ENCODE peak calls at places on chromosomes 6 and 20, in four cellular contexts. C, H, N and W are unnamed samples.

GRCh38 chr6:21742238-21742660 is 148.7 kb downstream of the SOX4 start:
- DNase-seq in N (no peak), C (no peak), H (no peak), W (peak; percentile 78)

GRCh38 chr6:40349566-40350192 is 237.5 kb downstream of the LRFN2 start:
- DNase-seq in C (no peak), H (no peak), N (no peak), W (no peak)

GRCh38 chr6:167154291-167154690 is 3.5 kb downstream of the GPR31 start:
- DNase-seq in H (no peak), C (no peak), N (no peak), W (no peak)

GRCh38 chr6:155201461-155202226 is 62.2 kb upstream of the CLDN20 start:
- DNase-seq in H (no peak), C (no peak), N (no peak), W (peak; percentile 73)

GRCh38 chr6:2229742-2230141 is 15.7 kb downstream of the GMDS start:
- DNase-seq in N (no peak), C (no peak), H (no peak), W (no peak)

GRCh38 chr20:38043512-38044300 is 10.2 kb downstream of the RPRD1B start:
- DNase-seq in N (no peak), H (no peak), C (no peak), W (peak; percentile 49)

GRCh38 chr6:158817298-158818007 is 1.7 kb downstream of the EZR start:
- DNase-seq in C (peak; percentile 48), N (no peak), H (peak; percentile 85), W (no peak)

GRCh38 chr20:1185781-1186334 is 1.1 kb upstream of the TMEM74B start:
- DNase-seq in N (no peak), H (peak; percentile 40), C (peak; percentile 28), W (no peak)

GRCh38 chr20:24662756-24663399 is 193.4 kb downstream of the SYNDIG1 start:
- DNase-seq in N (no peak), H (no peak), C (no peak), W (no peak)
- H3K4me3 ChIP-seq in N (no peak overlapping the region), H (no peak overlapping the region), C (no peak overlapping the region), W (no peak overlapping the region)

DNA sequence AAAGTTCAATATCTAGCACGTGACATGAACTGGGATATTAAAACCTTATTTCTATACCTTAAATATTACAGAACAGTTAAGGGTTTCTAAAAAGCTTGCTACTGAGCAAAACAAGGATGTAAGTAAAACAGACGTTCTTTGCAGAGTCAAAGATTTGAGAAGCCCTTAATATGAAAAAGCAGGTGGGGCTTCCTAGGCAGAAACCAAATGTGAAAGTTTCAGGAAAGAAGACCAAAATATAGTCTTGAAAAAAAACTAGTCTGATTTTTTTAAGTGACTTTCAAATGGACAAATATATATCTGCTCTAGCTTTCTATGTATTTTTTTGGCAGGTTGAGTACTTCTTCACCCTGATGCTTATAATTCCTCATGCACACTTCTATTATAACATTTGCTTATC is 63.1 kb downstream of the TNFRSF21 start:
- DNase-seq in N (no peak), C (no peak), H (no peak), W (no peak)
- H3K4me3 ChIP-seq in N (no peak overlapping the region), C (no peak overlapping the region), H (no peak overlapping the region), W (no peak overlapping the region)

GRCh38 chr6:31614674-31615578 is at the start of gene AIF1:
- DNase-seq in N (no peak), C (no peak), H (peak; percentile 40), W (no peak)
- H3K4me3 ChIP-seq in N (peak within 1 kb of the TSS; percentile 27), C (no peak within 1 kb of the TSS), H (no peak within 1 kb of the TSS), W (no peak within 1 kb of the TSS)

DNA sequence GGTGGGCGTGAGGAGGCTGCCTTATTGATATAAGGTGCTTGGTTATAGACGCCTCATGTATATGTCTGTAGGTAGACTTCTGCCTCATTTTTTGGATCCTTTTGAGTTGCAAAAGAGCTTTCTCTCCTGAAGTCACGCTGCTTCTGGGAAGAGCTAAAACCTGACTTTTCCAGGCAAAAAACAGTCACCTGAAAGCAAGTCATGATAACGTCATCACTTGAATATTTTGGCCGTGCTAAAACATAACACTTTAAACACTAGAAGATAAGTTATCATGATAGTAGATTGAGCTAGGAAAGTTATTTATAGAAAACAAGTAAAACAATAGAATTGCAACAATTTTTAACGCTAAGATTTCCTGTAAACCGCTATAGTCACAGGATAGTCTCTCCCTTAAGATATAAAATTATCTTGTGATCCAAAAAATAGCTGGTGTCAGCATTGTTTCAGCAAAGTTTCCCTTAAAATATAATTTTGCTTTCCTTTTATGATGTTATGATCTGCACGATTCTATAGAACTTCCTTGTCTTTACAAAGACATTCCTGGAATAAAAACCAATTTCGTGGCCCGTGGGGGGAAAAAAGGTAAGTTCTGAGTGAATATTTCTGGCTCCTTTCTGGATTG is 69.0 kb upstream of the AKAP12 start:
- DNase-seq in C (no peak), H (no peak), N (no peak), W (no peak)
- H3K4me3 ChIP-seq in C (no peak overlapping the region), H (no peak overlapping the region), N (no peak overlapping the region), W (no peak overlapping the region)

DNA sequence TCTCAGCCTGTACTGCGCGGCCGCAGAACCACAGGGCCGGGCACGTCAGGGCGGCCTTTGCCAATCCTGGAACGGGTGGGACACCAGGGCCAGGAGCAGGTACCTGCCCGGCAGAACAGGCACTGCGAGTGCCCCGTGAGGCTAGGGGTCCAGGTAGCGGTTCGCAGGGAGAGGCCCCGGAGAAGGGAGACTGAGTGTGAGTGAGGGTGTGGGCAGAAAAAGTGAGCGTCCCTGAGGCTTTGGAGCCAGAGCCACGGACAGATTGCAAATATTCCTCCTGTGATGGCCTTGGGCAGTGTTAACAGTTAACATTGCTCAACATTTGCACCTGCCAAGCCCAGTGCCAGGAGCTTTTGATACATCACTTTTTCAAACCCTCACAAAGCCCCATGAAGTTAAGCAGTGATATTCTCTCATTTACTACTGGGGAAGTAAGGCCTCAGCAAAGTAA is 491 bp downstream of the GNMT start:
- DNase-seq in H (peak; percentile 86), C (no peak), N (no peak), W (no peak)
- H3K4me3 ChIP-seq in H (peak overlapping the region; percentile 58), C (peak overlapping the region; percentile 40), N (peak overlapping the region; percentile 41), W (peak overlapping the region; percentile 44)